ENCODE peak calls at places on chromosomes 12 and 14, in six cellular contexts. C is NCI-H1105; V is activated CD4-positive, alpha-beta T cell treated with anti-CD3 and anti-CD28 coated beads, Interleukin-2, amount 10 ng/mL, durations not matched to agents 7 days and 5 days; A is stimulated activated CD4-positive, alpha-beta T cell treated with anti-CD3 and anti-CD28 coated beads, Interleukin-2, amount 100 ng/mL, for 48 hours; Z is ELF-1; K is left colon. S is an unnamed sample.

GRCh38 chr14:63342381-63342780 is 23.6 kb upstream of the GPHB5 start:
- DNase-seq in C (no peak), V (no peak), A (no peak), Z (no peak), K (no peak), S (no peak)

GRCh38 chr12:105453306-105453705 is 122.8 kb downstream of the C12orf75 start:
- DNase-seq in C (no peak), V (no peak), A (no peak), Z (no peak), K (no peak), S (no peak)

GRCh38 chr12:100404769-100405407 is 48.0 kb downstream of the SLC17A8 start:
- DNase-seq in C (no peak), V (peak; percentile 59), A (peak; percentile 39), Z (peak; percentile 85), K (no peak), S (no peak)

GRCh38 chr12:111359231-111359913 is 9.5 kb downstream of the PHETA1 start:
- DNase-seq in C (no peak), V (peak; percentile 22), A (peak; percentile 31), Z (no peak), K (no peak), S (no peak)

GRCh38 chr14:96105921-96106441 is 66.8 kb downstream of the C14orf132 start:
- DNase-seq in C (no peak), V (no peak), A (no peak), Z (no peak), K (peak; percentile 85), S (no peak)

GRCh38 chr14:59529189-59529588 is 44.9 kb downstream of the JKAMP start:
- DNase-seq in C (no peak), V (no peak), A (no peak), Z (no peak), K (no peak), S (no peak)

GRCh38 chr12:31369712-31370521 is 44.0 kb upstream of the SINHCAF start:
- DNase-seq in C (no peak), V (no peak), A (no peak), Z (peak; percentile 65), K (peak; percentile 54), S (peak; percentile 51)

GRCh38 chr14:65336191-65336591 is 76.3 kb upstream of the FUT8 start:
- DNase-seq in C (no peak), V (peak; percentile 60), A (peak; percentile 43), Z (no peak), K (no peak), S (no peak)

GRCh38 chr12:44589697-44590096 is 286.4 kb downstream of the NELL2 start:
- DNase-seq in C (no peak), V (no peak), A (no peak), Z (no peak), K (no peak), S (no peak)

GRCh38 chr12:57896437-57897201 is 44.7 kb upstream of the ATP23 start:
- DNase-seq in C (no peak), V (no peak), A (no peak), Z (peak; percentile 59), K (peak; percentile 80), S (peak; percentile 50)

GRCh38 chr12:25135531-25136154 is 59.3 kb downstream of the DNAI7 start:
- DNase-seq in C (peak; percentile 39), V (peak; percentile 20), A (peak; percentile 10), Z (peak; percentile 95), K (no peak), S (no peak)

GRCh38 chr12:29901585-29901984 is 117.8 kb upstream of the TMTC1 start:
- DNase-seq in C (no peak), V (no peak), A (no peak), Z (peak; percentile 44), K (no peak), S (no peak)

GRCh38 chr12:98808243-98808895 is 163.3 kb downstream of the APAF1 start:
- DNase-seq in C (no peak), V (no peak), A (no peak), Z (no peak), K (no peak), S (no peak)

GRCh38 chr12:50401383-50402155 is 884 bp downstream of the LARP4 start:
- DNase-seq in C (no peak), V (no peak), A (no peak), Z (peak; percentile 12), K (no peak), S (no peak)

GRCh38 chr12:51847830-51848727 is at the start of gene FIGNL2:
- DNase-seq in C (no peak), V (no peak), A (no peak), Z (peak; percentile 71), K (no peak), S (no peak)

GRCh38 chr12:69008510-69008909 is 75.5 kb upstream of the CPM start:
- DNase-seq in C (peak; percentile 13), V (no peak), A (no peak), Z (no peak), K (no peak), S (no peak)

GRCh38 chr12:19645823-19646222 is 206.5 kb downstream of the AEBP2 start:
- DNase-seq in C (no peak), V (no peak), A (no peak), Z (no peak), K (no peak), S (no peak)